ENCODE peak calls at places on chromosomes 5 and 9, in six cellular contexts. One of them, this sample, is unnamed.
A peak's percentile ranks its signal among the peaks of the same experiment; 100 is the strongest.

GRCh38 chr9:89740722-89741121 is 135.9 kb downstream of the GADD45G start:
- DNase-seq in heart left ventricle: no peak
- DNase-seq in Karpas-422: no peak
- DNase-seq in thoracic aorta: no peak
- DNase-seq in brain microvascular endothelial cell: no peak
- DNase-seq in GM23248: no peak
- DNase-seq in this sample: no peak

GRCh38 chr5:94577466-94578245 is 40.7 kb downstream of the KIAA0825 start:
- DNase-seq in brain microvascular endothelial cell: no peak
- DNase-seq in heart left ventricle: no peak
- DNase-seq in Karpas-422: no peak
- DNase-seq in thoracic aorta: no peak
- DNase-seq in GM23248: no peak
- DNase-seq in this sample: no peak

GRCh38 chr9:126621919-126622735 is 8.4 kb downstream of the LMX1B start:
- DNase-seq in GM23248: no peak
- DNase-seq in heart left ventricle: no peak
- DNase-seq in brain microvascular endothelial cell: no peak
- DNase-seq in Karpas-422: no peak
- DNase-seq in thoracic aorta: no peak
- DNase-seq in this sample: no peak

GRCh38 chr5:17151686-17152085 is 65.7 kb upstream of the BASP1 start:
- DNase-seq in thoracic aorta: no peak
- DNase-seq in brain microvascular endothelial cell: no peak
- DNase-seq in heart left ventricle: no peak
- DNase-seq in Karpas-422: no peak
- DNase-seq in GM23248: no peak
- DNase-seq in this sample: no peak

GRCh38 chr5:141973871-141974595 is 5.1 kb downstream of the RNF14 start:
- DNase-seq in Karpas-422: no peak
- DNase-seq in thoracic aorta: no peak
- DNase-seq in GM23248: peak; percentile 65
- DNase-seq in brain microvascular endothelial cell: peak; percentile 38
- DNase-seq in heart left ventricle: no peak
- DNase-seq in this sample: no peak

GRCh38 chr5:64331597-64332277 is 166.1 kb downstream of the RNF180 start:
- DNase-seq in GM23248: no peak
- DNase-seq in thoracic aorta: peak; percentile 9
- DNase-seq in brain microvascular endothelial cell: no peak
- DNase-seq in heart left ventricle: peak; percentile 46
- DNase-seq in Karpas-422: no peak
- DNase-seq in this sample: peak; percentile 33

GRCh38 chr5:98570661-98571181 is 202.7 kb upstream of the RGMB start:
- DNase-seq in GM23248: peak; percentile 73
- DNase-seq in brain microvascular endothelial cell: peak; percentile 64
- DNase-seq in heart left ventricle: no peak
- DNase-seq in Karpas-422: no peak
- DNase-seq in thoracic aorta: no peak
- DNase-seq in this sample: no peak

GRCh38 chr9:137742698-137743097 is 123.9 kb downstream of the EHMT1 start:
- DNase-seq in thoracic aorta: no peak
- DNase-seq in brain microvascular endothelial cell: peak; percentile 16
- DNase-seq in heart left ventricle: no peak
- DNase-seq in Karpas-422: no peak
- DNase-seq in GM23248: peak; percentile 19
- DNase-seq in this sample: no peak

GRCh38 chr5:117414926-117415325 is 840.3 kb upstream of the SEMA6A start:
- DNase-seq in heart left ventricle: no peak
- DNase-seq in brain microvascular endothelial cell: peak; percentile 70
- DNase-seq in thoracic aorta: no peak
- DNase-seq in Karpas-422: no peak
- DNase-seq in GM23248: no peak
- DNase-seq in this sample: no peak

GRCh38 chr9:89425921-89426388 is 72.0 kb downstream of the SEMA4D start:
- DNase-seq in brain microvascular endothelial cell: no peak
- DNase-seq in Karpas-422: no peak
- DNase-seq in heart left ventricle: no peak
- DNase-seq in GM23248: peak; percentile 14
- DNase-seq in thoracic aorta: no peak
- DNase-seq in this sample: no peak

GRCh38 chr9:130200038-130200979 is 28.1 kb downstream of the NCS1 start:
- DNase-seq in thoracic aorta: no peak
- DNase-seq in brain microvascular endothelial cell: no peak
- DNase-seq in heart left ventricle: no peak
- DNase-seq in Karpas-422: no peak
- DNase-seq in GM23248: peak; percentile 23
- DNase-seq in this sample: no peak

GRCh38 chr9:113238202-113238858 is 17.0 kb downstream of the SLC31A1 start:
- DNase-seq in heart left ventricle: no peak
- DNase-seq in thoracic aorta: no peak
- DNase-seq in Karpas-422: no peak
- DNase-seq in GM23248: no peak
- DNase-seq in brain microvascular endothelial cell: no peak
- DNase-seq in this sample: no peak

GRCh38 chr9:117645245-117645636 is 59.0 kb upstream of the TLR4 start:
- DNase-seq in thoracic aorta: no peak
- DNase-seq in Karpas-422: no peak
- DNase-seq in GM23248: no peak
- DNase-seq in brain microvascular endothelial cell: no peak
- DNase-seq in heart left ventricle: no peak
- DNase-seq in this sample: no peak

GRCh38 chr9:98134702-98135557 is 15.9 kb upstream of the TRIM14 start:
- DNase-seq in thoracic aorta: no peak
- DNase-seq in heart left ventricle: no peak
- DNase-seq in brain microvascular endothelial cell: no peak
- DNase-seq in GM23248: no peak
- DNase-seq in Karpas-422: no peak
- DNase-seq in this sample: peak; percentile 19

GRCh38 chr5:93585054-93585751 is 2.2 kb downstream of the NR2F1 start:
- DNase-seq in heart left ventricle: no peak
- DNase-seq in brain microvascular endothelial cell: no peak
- DNase-seq in GM23248: peak; percentile 66
- DNase-seq in Karpas-422: peak; percentile 49
- DNase-seq in thoracic aorta: no peak
- DNase-seq in this sample: no peak

GRCh38 chr5:77777281-77777892 is 1.2 kb upstream of the TBCA start:
- DNase-seq in heart left ventricle: no peak
- DNase-seq in GM23248: peak; percentile 6
- DNase-seq in Karpas-422: no peak
- DNase-seq in thoracic aorta: no peak
- DNase-seq in brain microvascular endothelial cell: no peak
- DNase-seq in this sample: no peak

GRCh38 chr9:134481762-134482161 is 155.5 kb downstream of the RXRA start:
- DNase-seq in thoracic aorta: no peak
- DNase-seq in Karpas-422: no peak
- DNase-seq in brain microvascular endothelial cell: no peak
- DNase-seq in heart left ventricle: no peak
- DNase-seq in GM23248: no peak
- DNase-seq in this sample: no peak

GRCh38 chr5:154358410-154359221 is 87.2 kb upstream of the SAP30L start:
- DNase-seq in GM23248: no peak
- DNase-seq in Karpas-422: no peak
- DNase-seq in brain microvascular endothelial cell: no peak
- DNase-seq in thoracic aorta: no peak
- DNase-seq in heart left ventricle: no peak
- DNase-seq in this sample: no peak

GRCh38 chr9:127741831-127742434 is 6.8 kb upstream of the TOR2A start:
- DNase-seq in GM23248: peak; percentile 54
- DNase-seq in brain microvascular endothelial cell: no peak
- DNase-seq in Karpas-422: no peak
- DNase-seq in heart left ventricle: peak; percentile 78
- DNase-seq in thoracic aorta: no peak
- DNase-seq in this sample: no peak

GRCh38 chr5:4271193-4271592 is 675.6 kb downstream of the IRX1 start:
- DNase-seq in Karpas-422: no peak
- DNase-seq in GM23248: no peak
- DNase-seq in thoracic aorta: no peak
- DNase-seq in heart left ventricle: no peak
- DNase-seq in brain microvascular endothelial cell: no peak
- DNase-seq in this sample: no peak

GRCh38 chr5:132065351-132065937 is 5.0 kb downstream of the IL3 start:
- DNase-seq in heart left ventricle: peak; percentile 32
- DNase-seq in GM23248: peak; percentile 81
- DNase-seq in thoracic aorta: no peak
- DNase-seq in brain microvascular endothelial cell: peak; percentile 66
- DNase-seq in Karpas-422: peak; percentile 72
- DNase-seq in this sample: peak; percentile 75

DNA sequence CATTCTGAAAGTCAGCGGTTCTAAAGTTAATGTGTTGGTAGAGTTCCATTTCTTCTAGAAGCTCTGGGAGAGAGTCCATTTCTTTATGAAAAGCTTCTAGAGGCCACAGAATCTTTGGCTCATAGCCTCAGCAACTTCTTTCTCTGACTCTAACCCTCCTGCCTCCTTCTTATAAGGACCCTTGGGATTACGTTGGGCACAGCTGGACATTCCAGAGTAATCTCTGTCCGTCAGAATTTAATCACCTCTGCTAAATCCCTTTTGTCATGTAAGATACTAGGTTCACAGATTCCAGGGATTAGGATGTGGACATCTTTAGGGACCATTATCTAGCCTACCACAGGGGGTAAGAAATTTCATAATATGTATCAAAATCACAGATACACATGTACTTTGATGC is 22.6 kb upstream of the ANKDD1B start:
- DNase-seq in Karpas-422: no peak
- DNase-seq in thoracic aorta: no peak
- DNase-seq in heart left ventricle: no peak
- DNase-seq in brain microvascular endothelial cell: no peak
- DNase-seq in GM23248: no peak
- DNase-seq in this sample: no peak
- H3K4me3 ChIP-seq in Karpas-422: no peak overlapping the region
- H3K4me3 ChIP-seq in thoracic aorta: no peak overlapping the region
- H3K4me3 ChIP-seq in heart left ventricle: no peak overlapping the region
- H3K4me3 ChIP-seq in brain microvascular endothelial cell: no peak overlapping the region
- H3K4me3 ChIP-seq in GM23248: no peak overlapping the region
- H3K4me3 ChIP-seq in this sample: no peak overlapping the region

GRCh38 chr5:149615976-149616375 is 34.7 kb downstream of the ARHGEF37 start:
- DNase-seq in Karpas-422: no peak
- DNase-seq in GM23248: no peak
- DNase-seq in brain microvascular endothelial cell: no peak
- DNase-seq in heart left ventricle: no peak
- DNase-seq in thoracic aorta: no peak
- DNase-seq in this sample: no peak

GRCh38 chr5:149616727-149617284 is 35.5 kb downstream of the ARHGEF37 start:
- DNase-seq in GM23248: no peak
- DNase-seq in heart left ventricle: no peak
- DNase-seq in thoracic aorta: no peak
- DNase-seq in brain microvascular endothelial cell: no peak
- DNase-seq in Karpas-422: no peak
- DNase-seq in this sample: no peak

GRCh38 chr5:149618581-149619248 is 37.4 kb downstream of the ARHGEF37 start:
- DNase-seq in brain microvascular endothelial cell: peak; percentile 69
- DNase-seq in heart left ventricle: peak; percentile 44
- DNase-seq in GM23248: peak; percentile 90
- DNase-seq in thoracic aorta: no peak
- DNase-seq in Karpas-422: peak; percentile 93
- DNase-seq in this sample: peak; percentile 92

GRCh38 chr5:149614034-149614907 is 33.0 kb downstream of the ARHGEF37 start:
- DNase-seq in brain microvascular endothelial cell: no peak
- DNase-seq in GM23248: no peak
- DNase-seq in heart left ventricle: no peak
- DNase-seq in Karpas-422: no peak
- DNase-seq in thoracic aorta: no peak
- DNase-seq in this sample: no peak

DNA sequence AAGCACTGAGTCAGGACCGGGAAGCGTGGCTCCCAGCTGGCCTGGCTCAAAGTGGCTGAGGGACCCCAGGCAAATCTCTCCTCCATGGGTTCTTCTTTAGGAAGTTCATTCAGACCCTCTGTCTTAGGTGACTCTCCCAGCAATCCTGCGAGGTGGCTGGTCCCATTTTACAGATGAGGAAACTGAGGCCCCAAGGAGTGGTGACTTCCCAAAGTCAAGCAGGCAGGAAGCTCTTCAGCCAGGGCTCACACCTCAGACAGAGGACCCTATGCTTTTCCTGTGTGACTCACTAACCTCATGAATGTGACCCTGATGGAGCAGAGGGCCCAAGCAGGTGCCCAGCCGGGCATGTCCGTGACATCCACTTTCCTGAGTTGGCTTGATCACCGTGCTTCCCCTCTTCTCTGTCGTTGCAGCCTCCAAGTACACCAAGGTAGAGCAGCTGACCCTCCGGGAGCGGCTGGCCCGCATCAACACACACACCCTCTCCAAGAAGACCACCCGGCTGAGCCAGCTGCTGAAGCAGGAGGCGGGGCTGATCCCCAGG is 36.5 kb downstream of the ARHGEF37 start:
- DNase-seq in heart left ventricle: no peak
- DNase-seq in brain microvascular endothelial cell: no peak
- DNase-seq in GM23248: no peak
- DNase-seq in Karpas-422: peak; percentile 83
- DNase-seq in thoracic aorta: no peak
- DNase-seq in this sample: no peak
- H3K27ac ChIP-seq in heart left ventricle: no peak overlapping the region
- H3K27ac ChIP-seq in brain microvascular endothelial cell: no peak overlapping the region
- H3K27ac ChIP-seq in GM23248: no peak overlapping the region
- H3K27ac ChIP-seq in Karpas-422: peak overlapping the region; percentile 89
- H3K27ac ChIP-seq in thoracic aorta: no peak overlapping the region
- H3K27ac ChIP-seq in this sample: peak overlapping the region; percentile 65

DNA sequence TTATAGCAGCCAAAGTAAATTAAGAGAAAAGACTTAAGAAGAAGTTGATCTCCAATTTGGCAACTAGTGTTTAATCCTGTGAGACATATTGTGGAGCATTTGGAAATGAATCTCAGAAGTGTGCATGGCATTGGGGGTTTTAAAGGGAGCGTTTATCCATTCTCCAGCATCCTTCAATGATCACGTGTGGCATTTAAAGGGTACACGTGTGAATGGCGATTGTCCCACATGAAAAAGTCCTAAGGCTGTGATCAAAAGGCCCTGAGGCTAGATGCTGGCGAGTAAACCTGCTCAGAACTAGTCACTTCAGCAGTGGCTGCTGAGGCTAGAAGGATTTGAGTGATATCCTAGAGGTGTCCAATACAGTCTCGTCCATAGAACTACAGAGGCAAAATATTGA is 315.6 kb upstream of the CDH9 start:
- DNase-seq in thoracic aorta: no peak
- DNase-seq in GM23248: no peak
- DNase-seq in heart left ventricle: no peak
- DNase-seq in brain microvascular endothelial cell: no peak
- DNase-seq in Karpas-422: no peak
- DNase-seq in this sample: no peak
- H3K36me3 ChIP-seq in thoracic aorta: no peaks in the 10 kb centered on the region
- H3K36me3 ChIP-seq in GM23248: no peaks in the 10 kb centered on the region
- H3K36me3 ChIP-seq in heart left ventricle: no peaks in the 10 kb centered on the region
- H3K36me3 ChIP-seq in brain microvascular endothelial cell: no peaks in the 10 kb centered on the region
- H3K36me3 ChIP-seq in Karpas-422: no peaks in the 10 kb centered on the region
- H3K36me3 ChIP-seq in this sample: no peaks in the 10 kb centered on the region

DNA sequence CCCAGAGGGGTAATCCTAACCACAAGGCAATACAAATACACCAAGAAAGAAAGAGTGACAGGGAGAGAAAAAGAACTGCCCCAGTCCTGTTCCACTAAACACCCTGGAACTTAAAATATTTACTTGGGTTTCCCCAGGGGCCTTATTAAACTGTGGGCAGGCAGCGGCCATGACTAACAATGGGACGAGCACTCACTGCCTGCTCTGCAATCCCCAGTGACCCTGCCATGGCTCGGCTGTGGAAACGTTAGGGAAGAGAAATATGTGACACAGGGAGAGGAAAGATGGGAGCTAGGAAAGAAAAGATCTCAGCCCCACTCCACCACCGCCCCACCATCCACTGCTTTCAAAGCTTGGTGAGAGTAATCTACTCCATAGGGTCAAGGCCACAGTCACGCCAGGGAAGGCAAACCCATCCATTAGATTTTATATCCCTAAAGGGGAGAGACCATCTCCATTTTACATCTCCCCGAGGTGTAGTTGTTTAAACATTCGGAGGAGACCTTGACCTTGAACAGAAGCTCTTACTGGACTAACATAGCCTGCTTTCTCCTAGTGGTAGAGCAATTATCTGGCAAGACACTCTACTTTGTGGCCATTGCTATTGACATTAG is 117.6 kb downstream of the EFNA5 start:
- DNase-seq in brain microvascular endothelial cell: peak; percentile 72
- DNase-seq in thoracic aorta: no peak
- DNase-seq in Karpas-422: no peak
- DNase-seq in heart left ventricle: no peak
- DNase-seq in GM23248: peak; percentile 52
- DNase-seq in this sample: no peak
- H3K4me3 ChIP-seq in brain microvascular endothelial cell: no peak overlapping the region
- H3K4me3 ChIP-seq in thoracic aorta: no peak overlapping the region
- H3K4me3 ChIP-seq in Karpas-422: no peak overlapping the region
- H3K4me3 ChIP-seq in heart left ventricle: no peak overlapping the region
- H3K4me3 ChIP-seq in GM23248: no peak overlapping the region
- H3K4me3 ChIP-seq in this sample: no peak overlapping the region

This sample was measured in RWPE2.